ENCODE peak calls at places on chromosomes 2 and 18, in seven cellular contexts. One of them, this sample, is unnamed.

GRCh38 chr18:51211552-51211951 is 14.1 kb upstream of the MEX3C start:
- DNase-seq in HFF-Myc: no peak
- DNase-seq in Karpas-422: no peak
- DNase-seq in neural progenitor cell: no peak
- DNase-seq in dorsolateral prefrontal cortex: no peak
- DNase-seq in CD8-positive, alpha-beta T cell: peak; percentile 25
- DNase-seq in fibroblast of lung: peak; percentile 68
- DNase-seq in this sample: no peak

GRCh38 chr2:120867290-120868231 is 131.9 kb downstream of the GLI2 start:
- DNase-seq in dorsolateral prefrontal cortex: peak; percentile 48
- DNase-seq in CD8-positive, alpha-beta T cell: no peak
- DNase-seq in neural progenitor cell: peak; percentile 80
- DNase-seq in Karpas-422: no peak
- DNase-seq in fibroblast of lung: peak; percentile 90
- DNase-seq in HFF-Myc: no peak
- DNase-seq in this sample: no peak

GRCh38 chr2:46116616-46117015 is 180.6 kb upstream of the EPAS1 start:
- DNase-seq in HFF-Myc: no peak
- DNase-seq in neural progenitor cell: no peak
- DNase-seq in Karpas-422: no peak
- DNase-seq in CD8-positive, alpha-beta T cell: no peak
- DNase-seq in dorsolateral prefrontal cortex: no peak
- DNase-seq in fibroblast of lung: peak; percentile 39
- DNase-seq in this sample: no peak

GRCh38 chr18:8367217-8367988 is 241.8 kb upstream of the RAB12 start:
- DNase-seq in HFF-Myc: no peak
- DNase-seq in Karpas-422: no peak
- DNase-seq in CD8-positive, alpha-beta T cell: no peak
- DNase-seq in dorsolateral prefrontal cortex: peak; percentile 31
- DNase-seq in neural progenitor cell: peak; percentile 90
- DNase-seq in fibroblast of lung: no peak
- DNase-seq in this sample: no peak

GRCh38 chr2:37421686-37422085 is 77.3 kb downstream of the QPCT start:
- DNase-seq in fibroblast of lung: no peak
- DNase-seq in dorsolateral prefrontal cortex: no peak
- DNase-seq in neural progenitor cell: no peak
- DNase-seq in CD8-positive, alpha-beta T cell: no peak
- DNase-seq in HFF-Myc: no peak
- DNase-seq in Karpas-422: no peak
- DNase-seq in this sample: no peak

GRCh38 chr18:986071-986470 is 81.4 kb downstream of the ADCYAP1 start:
- DNase-seq in Karpas-422: no peak
- DNase-seq in dorsolateral prefrontal cortex: no peak
- DNase-seq in CD8-positive, alpha-beta T cell: no peak
- DNase-seq in HFF-Myc: no peak
- DNase-seq in fibroblast of lung: no peak
- DNase-seq in neural progenitor cell: peak; percentile 35
- DNase-seq in this sample: no peak

GRCh38 chr2:189577108-189577507 is 3.5 kb downstream of the SLC40A1 start:
- DNase-seq in dorsolateral prefrontal cortex: no peak
- DNase-seq in HFF-Myc: no peak
- DNase-seq in fibroblast of lung: no peak
- DNase-seq in CD8-positive, alpha-beta T cell: no peak
- DNase-seq in neural progenitor cell: no peak
- DNase-seq in Karpas-422: no peak
- DNase-seq in this sample: no peak

GRCh38 chr2:105518897-105519296 is 120.0 kb upstream of the FHL2 start:
- DNase-seq in HFF-Myc: no peak
- DNase-seq in CD8-positive, alpha-beta T cell: no peak
- DNase-seq in Karpas-422: peak; percentile 44
- DNase-seq in fibroblast of lung: peak; percentile 15
- DNase-seq in dorsolateral prefrontal cortex: no peak
- DNase-seq in neural progenitor cell: no peak
- DNase-seq in this sample: no peak

GRCh38 chr2:47870668-47871540 is 35.4 kb downstream of the FBXO11 start:
- DNase-seq in CD8-positive, alpha-beta T cell: no peak
- DNase-seq in Karpas-422: no peak
- DNase-seq in dorsolateral prefrontal cortex: no peak
- DNase-seq in fibroblast of lung: no peak
- DNase-seq in HFF-Myc: no peak
- DNase-seq in neural progenitor cell: no peak
- DNase-seq in this sample: no peak

GRCh38 chr2:173226899-173227692 is 127.6 kb upstream of the CDCA7 start:
- DNase-seq in neural progenitor cell: peak; percentile 16
- DNase-seq in fibroblast of lung: no peak
- DNase-seq in CD8-positive, alpha-beta T cell: no peak
- DNase-seq in HFF-Myc: no peak
- DNase-seq in Karpas-422: no peak
- DNase-seq in dorsolateral prefrontal cortex: no peak
- DNase-seq in this sample: no peak

GRCh38 chr2:206392118-206392517 is 51.2 kb upstream of the ADAM23 start:
- DNase-seq in Karpas-422: peak; percentile 82
- DNase-seq in neural progenitor cell: peak; percentile 45
- DNase-seq in fibroblast of lung: peak; percentile 56
- DNase-seq in HFF-Myc: peak; percentile 6
- DNase-seq in dorsolateral prefrontal cortex: no peak
- DNase-seq in CD8-positive, alpha-beta T cell: no peak
- DNase-seq in this sample: no peak

GRCh38 chr2:176490061-176490861 is 221.0 kb downstream of the MTX2 start:
- DNase-seq in HFF-Myc: no peak
- DNase-seq in Karpas-422: no peak
- DNase-seq in CD8-positive, alpha-beta T cell: no peak
- DNase-seq in neural progenitor cell: peak; percentile 59
- DNase-seq in fibroblast of lung: peak; percentile 2
- DNase-seq in dorsolateral prefrontal cortex: peak; percentile 21
- DNase-seq in this sample: no peak

GRCh38 chr2:17375262-17375661 is 143.0 kb downstream of the RAD51AP2 start:
- DNase-seq in HFF-Myc: no peak
- DNase-seq in neural progenitor cell: no peak
- DNase-seq in fibroblast of lung: no peak
- DNase-seq in CD8-positive, alpha-beta T cell: no peak
- DNase-seq in dorsolateral prefrontal cortex: no peak
- DNase-seq in Karpas-422: peak; percentile 40
- DNase-seq in this sample: no peak

GRCh38 chr2:202442882-202443281 is 66.8 kb downstream of the BMPR2 start:
- DNase-seq in dorsolateral prefrontal cortex: no peak
- DNase-seq in Karpas-422: no peak
- DNase-seq in CD8-positive, alpha-beta T cell: no peak
- DNase-seq in fibroblast of lung: peak; percentile 9
- DNase-seq in neural progenitor cell: no peak
- DNase-seq in HFF-Myc: no peak
- DNase-seq in this sample: no peak

GRCh38 chr2:10058251-10059015 is 15.1 kb downstream of the KLF11 start:
- DNase-seq in neural progenitor cell: no peak
- DNase-seq in CD8-positive, alpha-beta T cell: no peak
- DNase-seq in dorsolateral prefrontal cortex: no peak
- DNase-seq in HFF-Myc: no peak
- DNase-seq in fibroblast of lung: no peak
- DNase-seq in Karpas-422: no peak
- DNase-seq in this sample: no peak

GRCh38 chr18:56672391-56672790 is 21.2 kb downstream of the WDR7 start:
- DNase-seq in HFF-Myc: no peak
- DNase-seq in neural progenitor cell: no peak
- DNase-seq in CD8-positive, alpha-beta T cell: no peak
- DNase-seq in Karpas-422: no peak
- DNase-seq in fibroblast of lung: no peak
- DNase-seq in dorsolateral prefrontal cortex: no peak
- DNase-seq in this sample: no peak

GRCh38 chr2:168565112-168565511 is 109.0 kb downstream of the CERS6 start:
- DNase-seq in neural progenitor cell: no peak
- DNase-seq in dorsolateral prefrontal cortex: no peak
- DNase-seq in HFF-Myc: no peak
- DNase-seq in CD8-positive, alpha-beta T cell: no peak
- DNase-seq in Karpas-422: no peak
- DNase-seq in fibroblast of lung: peak; percentile 47
- DNase-seq in this sample: no peak

GRCh38 chr2:223297788-223298187 is 245.8 kb downstream of the KCNE4 start:
- DNase-seq in neural progenitor cell: no peak
- DNase-seq in HFF-Myc: peak; percentile 1
- DNase-seq in CD8-positive, alpha-beta T cell: no peak
- DNase-seq in dorsolateral prefrontal cortex: no peak
- DNase-seq in Karpas-422: no peak
- DNase-seq in fibroblast of lung: no peak
- DNase-seq in this sample: no peak

GRCh38 chr2:207812058-207812857 is 42.6 kb upstream of the FZD5 start:
- DNase-seq in Karpas-422: no peak
- DNase-seq in CD8-positive, alpha-beta T cell: no peak
- DNase-seq in neural progenitor cell: peak; percentile 14
- DNase-seq in fibroblast of lung: no peak
- DNase-seq in HFF-Myc: no peak
- DNase-seq in dorsolateral prefrontal cortex: no peak
- DNase-seq in this sample: no peak

GRCh38 chr2:207812858-207813175 is 43.1 kb upstream of the FZD5 start:
- DNase-seq in CD8-positive, alpha-beta T cell: no peak
- DNase-seq in neural progenitor cell: peak; percentile 92
- DNase-seq in HFF-Myc: no peak
- DNase-seq in dorsolateral prefrontal cortex: no peak
- DNase-seq in Karpas-422: no peak
- DNase-seq in fibroblast of lung: no peak
- DNase-seq in this sample: no peak

GRCh38 chr2:207813221-207813916 is 43.7 kb upstream of the FZD5 start:
- DNase-seq in neural progenitor cell: peak; percentile 96
- DNase-seq in fibroblast of lung: no peak
- DNase-seq in HFF-Myc: no peak
- DNase-seq in CD8-positive, alpha-beta T cell: no peak
- DNase-seq in dorsolateral prefrontal cortex: peak; percentile 37
- DNase-seq in Karpas-422: no peak
- DNase-seq in this sample: no peak

GRCh38 chr2:207807516-207807915 is 37.8 kb upstream of the FZD5 start:
- DNase-seq in dorsolateral prefrontal cortex: no peak
- DNase-seq in CD8-positive, alpha-beta T cell: no peak
- DNase-seq in neural progenitor cell: no peak
- DNase-seq in Karpas-422: no peak
- DNase-seq in fibroblast of lung: no peak
- DNase-seq in HFF-Myc: no peak
- DNase-seq in this sample: no peak

DNA sequence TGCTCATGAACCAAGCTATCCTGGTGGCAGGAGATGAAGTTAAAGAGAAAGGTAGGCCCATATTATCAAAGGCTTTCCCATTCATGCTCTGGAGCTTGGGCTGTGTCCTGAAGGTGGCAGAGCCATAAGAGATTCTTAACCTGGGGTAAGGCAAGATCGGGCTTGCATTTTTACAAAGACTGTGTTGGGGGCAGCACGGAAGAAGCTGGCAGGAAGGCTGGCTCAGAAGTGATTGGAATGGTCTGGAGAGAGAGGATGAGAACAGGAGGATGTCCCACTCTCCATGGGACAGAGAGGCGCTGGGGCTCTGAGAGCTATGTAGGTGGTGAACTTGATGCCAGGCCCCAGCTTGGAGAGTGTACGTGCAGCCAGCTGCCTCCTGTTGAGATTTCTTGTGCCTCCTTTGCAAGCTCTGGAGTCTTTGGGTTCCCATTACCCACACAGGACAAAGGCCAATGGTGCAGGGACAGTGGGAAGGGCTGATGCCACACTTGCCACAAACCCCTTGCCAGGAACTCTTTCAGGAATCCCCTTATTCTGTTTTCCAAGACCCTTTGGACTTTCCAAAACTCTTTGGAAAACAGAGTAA is 40.6 kb upstream of the FZD5 start:
- DNase-seq in fibroblast of lung: no peak
- DNase-seq in Karpas-422: no peak
- DNase-seq in CD8-positive, alpha-beta T cell: no peak
- DNase-seq in dorsolateral prefrontal cortex: no peak
- DNase-seq in HFF-Myc: no peak
- DNase-seq in neural progenitor cell: no peak
- DNase-seq in this sample: no peak
- H3K4me3 ChIP-seq in fibroblast of lung: no peak overlapping the region
- H3K4me3 ChIP-seq in Karpas-422: no peak overlapping the region
- H3K4me3 ChIP-seq in CD8-positive, alpha-beta T cell: no peak overlapping the region
- H3K4me3 ChIP-seq in dorsolateral prefrontal cortex: peak overlapping the region; percentile 10
- H3K4me3 ChIP-seq in HFF-Myc: no peak overlapping the region
- H3K4me3 ChIP-seq in neural progenitor cell: no peak overlapping the region
- H3K4me3 ChIP-seq in this sample: no peak overlapping the region

DNA sequence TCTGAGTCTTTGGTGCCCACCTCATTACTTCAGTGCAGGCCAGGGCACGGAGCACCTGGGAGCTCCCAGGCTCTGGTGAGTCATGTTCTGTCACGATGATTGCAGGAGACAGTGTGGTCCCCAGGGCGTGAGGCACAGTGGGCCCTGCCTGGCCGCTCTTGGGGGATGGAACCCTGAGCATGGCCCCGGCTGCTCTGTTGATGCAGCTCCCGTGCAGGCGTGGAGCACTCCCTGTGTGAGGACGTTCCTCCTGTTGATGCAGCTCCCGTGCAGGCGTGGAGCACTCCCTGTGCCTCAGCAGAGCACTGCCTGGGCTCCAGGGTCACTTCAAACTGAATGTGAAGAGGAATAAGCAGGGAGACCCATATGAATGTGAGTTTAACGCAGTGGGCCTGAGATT is 30.1 kb downstream of the COPS9 start:
- DNase-seq in fibroblast of lung: no peak
- DNase-seq in neural progenitor cell: no peak
- DNase-seq in Karpas-422: no peak
- DNase-seq in CD8-positive, alpha-beta T cell: no peak
- DNase-seq in dorsolateral prefrontal cortex: no peak
- DNase-seq in HFF-Myc: no peak
- DNase-seq in this sample: no peak
- H3K4me3 ChIP-seq in fibroblast of lung: no peak overlapping the region
- H3K4me3 ChIP-seq in neural progenitor cell: no peak overlapping the region
- H3K4me3 ChIP-seq in Karpas-422: no peak overlapping the region
- H3K4me3 ChIP-seq in CD8-positive, alpha-beta T cell: no peak overlapping the region
- H3K4me3 ChIP-seq in dorsolateral prefrontal cortex: no peak overlapping the region
- H3K4me3 ChIP-seq in HFF-Myc: no peak overlapping the region
- H3K4me3 ChIP-seq in this sample: no peak overlapping the region

DNA sequence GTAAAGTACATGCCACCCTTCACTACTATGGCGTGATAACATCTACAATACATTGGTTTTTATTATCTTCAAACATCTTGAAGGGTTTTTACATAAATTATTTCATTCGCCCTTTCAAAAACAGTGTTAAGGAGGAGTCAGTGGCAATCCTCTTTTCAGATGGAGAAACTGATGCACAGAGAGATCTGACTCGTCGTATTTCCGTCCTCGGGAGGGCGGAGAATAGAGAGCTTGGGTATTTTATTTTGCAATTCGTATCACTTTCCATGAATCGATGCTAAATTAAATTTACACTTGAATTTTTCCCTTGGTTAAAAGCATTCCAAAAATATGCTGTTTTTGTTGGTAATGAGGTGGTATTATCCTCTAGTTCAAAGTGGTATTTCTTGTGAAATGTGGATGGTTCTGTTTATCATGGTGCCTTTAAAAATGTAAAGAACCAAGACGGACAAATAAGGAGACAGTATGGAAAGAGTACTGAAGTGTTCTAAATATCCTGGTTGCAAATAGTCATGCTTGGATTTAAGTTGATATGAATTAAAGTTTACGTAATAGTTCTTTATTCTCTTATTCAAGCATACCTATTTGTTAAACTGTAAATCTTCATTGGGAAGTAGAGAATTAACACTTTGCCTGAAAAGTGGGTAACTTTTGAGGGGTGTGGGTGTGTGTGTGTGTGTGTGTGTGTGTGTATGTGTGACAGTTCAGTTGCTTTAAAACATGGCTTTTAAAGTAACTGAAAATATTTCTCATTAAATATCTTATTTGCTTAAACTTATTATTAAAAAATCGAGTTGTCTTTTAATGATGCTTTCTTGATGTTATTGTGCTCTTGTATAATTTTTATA is 5.6 kb downstream of the PHLPP1 start:
- DNase-seq in fibroblast of lung: no peak
- DNase-seq in HFF-Myc: no peak
- DNase-seq in Karpas-422: no peak
- DNase-seq in CD8-positive, alpha-beta T cell: no peak
- DNase-seq in dorsolateral prefrontal cortex: no peak
- DNase-seq in neural progenitor cell: no peak
- DNase-seq in this sample: no peak
- H3K4me3 ChIP-seq in fibroblast of lung: no peak overlapping the region
- H3K4me3 ChIP-seq in HFF-Myc: no peak overlapping the region
- H3K4me3 ChIP-seq in Karpas-422: no peak overlapping the region
- H3K4me3 ChIP-seq in CD8-positive, alpha-beta T cell: no peak overlapping the region
- H3K4me3 ChIP-seq in dorsolateral prefrontal cortex: peak overlapping the region; percentile 84
- H3K4me3 ChIP-seq in neural progenitor cell: peak overlapping the region; percentile 68
- H3K4me3 ChIP-seq in this sample: no peak overlapping the region

GRCh38 chr2:78913284-78913683 is 112.2 kb upstream of the REG3G start:
- DNase-seq in neural progenitor cell: no peak
- DNase-seq in fibroblast of lung: no peak
- DNase-seq in Karpas-422: no peak
- DNase-seq in HFF-Myc: no peak
- DNase-seq in CD8-positive, alpha-beta T cell: no peak
- DNase-seq in dorsolateral prefrontal cortex: no peak
- DNase-seq in this sample: no peak
- H3K4me3 ChIP-seq in neural progenitor cell: no peak overlapping the region
- H3K4me3 ChIP-seq in fibroblast of lung: no peak overlapping the region
- H3K4me3 ChIP-seq in Karpas-422: no peak overlapping the region
- H3K4me3 ChIP-seq in HFF-Myc: no peak overlapping the region
- H3K4me3 ChIP-seq in CD8-positive, alpha-beta T cell: no peak overlapping the region
- H3K4me3 ChIP-seq in dorsolateral prefrontal cortex: no peak overlapping the region
- H3K4me3 ChIP-seq in this sample: no peak overlapping the region